ENCODE peak calls at places on chromosomes 12 and 14, in seven cellular contexts. Y is left ventricle myocardium inferior, T is GM10248, O is GM13976, A is choroid plexus epithelial cell, S is endothelial cell, Q is glutamatergic neuron. N is an unnamed sample.

GRCh38 chr14:55404170-55404569 is 7.5 kb downstream of the ATG14 start:
- DNase-seq in S (no peak), Y (no peak), A (no peak), Q (no peak), O (no peak), T (no peak), N (no peak)

GRCh38 chr12:81992461-81992860 is 233.3 kb upstream of the PPFIA2 start:
- DNase-seq in Q (peak), Y (no peak), O (no peak), A (peak), S (peak), T (no peak), N (peak)

GRCh38 chr14:20802341-20803084 is at the start of gene RNASE1:
- DNase-seq in Q (no peak), T (no peak), O (no peak), S (no peak), Y (peak), A (no peak), N (no peak)

GRCh38 chr14:93430319-93430801 is 379 bp upstream of the UNC79 start:
- DNase-seq in Q (peak), T (no peak), Y (no peak), A (peak), S (peak), O (peak), N (no peak)

GRCh38 chr12:120468846-120469449 is 600 bp downstream of the SRSF9 start:
- DNase-seq in Y (peak), T (peak), Q (peak), A (no peak), O (peak), S (peak), N (peak)

GRCh38 chr12:109258201-109258600 is 50.9 kb downstream of the FOXN4 start:
- DNase-seq in T (no peak), Q (no peak), S (no peak), O (no peak), A (no peak), Y (no peak), N (no peak)

GRCh38 chr14:55964081-55964480 is 154.1 kb upstream of the PELI2 start:
- DNase-seq in A (no peak), Q (peak), T (no peak), O (no peak), Y (no peak), S (no peak), N (no peak)

GRCh38 chr12:94954029-94954685 is 49.3 kb downstream of the NDUFA12 start:
- DNase-seq in A (peak), T (no peak), O (no peak), S (no peak), Q (no peak), Y (no peak), N (peak)

GRCh38 chr12:120892265-120892664 is 11.9 kb downstream of the SPPL3 start:
- DNase-seq in S (no peak), O (no peak), A (no peak), Y (no peak), Q (no peak), T (no peak), N (no peak)

GRCh38 chr12:31008961-31009840 is 64.5 kb upstream of the DDX11 start:
- DNase-seq in S (no peak), A (no peak), T (no peak), Q (peak), O (no peak), Y (no peak), N (no peak)

GRCh38 chr12:24280085-24280842 is 330.8 kb upstream of the SOX5 start:
- DNase-seq in Q (no peak), S (no peak), T (no peak), O (no peak), Y (no peak), A (no peak), N (no peak)

GRCh38 chr12:66804555-66804954 is 125.7 kb upstream of the GRIP1 start:
- DNase-seq in A (no peak), O (no peak), Q (peak), T (no peak), Y (no peak), S (no peak), N (no peak)

GRCh38 chr12:84730561-84731162 is 181.9 kb downstream of the SLC6A15 start:
- DNase-seq in Q (no peak), S (no peak), O (no peak), T (no peak), A (no peak), Y (no peak), N (no peak)

GRCh38 chr12:54993181-54993835 is 8.7 kb upstream of the TESPA1 start:
- DNase-seq in A (peak), S (peak), Y (no peak), Q (no peak), T (peak), O (peak), N (peak)

GRCh38 chr12:42094277-42094676 is 50.4 kb downstream of the GXYLT1 start:
- DNase-seq in A (peak), T (no peak), Y (no peak), O (no peak), Q (no peak), S (no peak), N (peak)

GRCh38 chr12:48105321-48105866 is 485 bp downstream of the SENP1 start:
- DNase-seq in Y (no peak), O (no peak), S (no peak), A (peak), Q (no peak), T (peak), N (no peak)

GRCh38 chr12:80045594-80045993 is 53.7 kb upstream of the OTOGL start:
- DNase-seq in A (peak), S (no peak), Y (no peak), O (no peak), T (no peak), Q (no peak), N (peak)

GRCh38 chr12:95787274-95787814 is 3.2 kb downstream of the NTN4 start:
- DNase-seq in A (no peak), T (no peak), S (no peak), O (no peak), Q (no peak), Y (no peak), N (no peak)

GRCh38 chr12:120628919-120629318 is 11.5 kb upstream of the CABP1 start:
- DNase-seq in O (no peak), A (no peak), T (no peak), Y (no peak), Q (peak), S (peak), N (no peak)

GRCh38 chr12:40138526-40138925 is 32.6 kb upstream of the SLC2A13 start:
- DNase-seq in T (no peak), O (no peak), S (no peak), Y (no peak), Q (no peak), A (no peak), N (no peak)

GRCh38 chr14:33435911-33436310 is 497.2 kb downstream of the NPAS3 start:
- DNase-seq in A (peak), T (no peak), Y (no peak), Q (no peak), O (no peak), S (no peak), N (peak)
- TF ChIP-seq CTCF in A (no peak), T (no peak), Y (no peak), Q (no peak), O (no peak), S (no peak), N (no peak)

DNA sequence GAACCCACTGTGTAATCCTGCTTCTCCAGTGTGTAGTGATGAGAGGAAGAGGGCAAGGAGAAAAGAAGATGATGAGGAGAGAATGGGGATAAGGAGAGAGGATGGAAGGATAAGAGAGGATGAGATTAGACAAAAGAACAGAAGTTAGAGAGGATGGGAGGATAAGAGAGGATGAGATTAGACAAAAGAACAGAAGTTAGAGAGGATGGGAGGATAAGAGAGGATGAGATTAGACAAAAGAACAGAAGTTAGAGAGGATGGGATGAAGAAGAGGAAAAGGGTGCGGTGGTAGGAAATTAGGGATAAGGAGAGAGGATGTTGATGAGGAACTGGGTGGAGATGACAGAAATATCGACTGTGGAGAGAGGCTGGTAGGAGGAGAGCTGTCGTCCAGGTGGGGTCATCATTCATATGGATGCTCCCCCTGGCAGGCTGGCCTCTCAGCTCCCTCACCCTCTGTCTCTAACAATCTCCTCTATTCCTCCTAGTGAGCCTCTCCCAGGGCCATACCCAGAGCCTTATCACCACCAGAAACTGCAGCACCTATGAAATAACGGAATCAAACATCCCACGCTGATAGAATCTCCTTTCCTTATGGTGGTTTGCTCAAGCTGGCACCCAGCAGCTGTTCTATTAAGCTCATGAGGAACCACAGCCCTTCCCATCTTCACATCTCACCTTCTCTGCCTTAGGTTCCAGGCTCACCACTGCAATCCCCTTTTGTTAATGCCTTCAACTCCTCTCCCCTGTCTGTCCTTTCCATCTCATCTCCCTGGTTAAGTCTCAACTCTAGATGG is 6.0 kb upstream of the CIROP start:
- DNase-seq in O (no peak), Q (no peak), T (no peak), Y (no peak), S (no peak), A (no peak), N (no peak)
- TF ChIP-seq CTCF in O (no peak), Q (no peak), T (no peak), Y (no peak), S (no peak), A (no peak), N (no peak)

DNA sequence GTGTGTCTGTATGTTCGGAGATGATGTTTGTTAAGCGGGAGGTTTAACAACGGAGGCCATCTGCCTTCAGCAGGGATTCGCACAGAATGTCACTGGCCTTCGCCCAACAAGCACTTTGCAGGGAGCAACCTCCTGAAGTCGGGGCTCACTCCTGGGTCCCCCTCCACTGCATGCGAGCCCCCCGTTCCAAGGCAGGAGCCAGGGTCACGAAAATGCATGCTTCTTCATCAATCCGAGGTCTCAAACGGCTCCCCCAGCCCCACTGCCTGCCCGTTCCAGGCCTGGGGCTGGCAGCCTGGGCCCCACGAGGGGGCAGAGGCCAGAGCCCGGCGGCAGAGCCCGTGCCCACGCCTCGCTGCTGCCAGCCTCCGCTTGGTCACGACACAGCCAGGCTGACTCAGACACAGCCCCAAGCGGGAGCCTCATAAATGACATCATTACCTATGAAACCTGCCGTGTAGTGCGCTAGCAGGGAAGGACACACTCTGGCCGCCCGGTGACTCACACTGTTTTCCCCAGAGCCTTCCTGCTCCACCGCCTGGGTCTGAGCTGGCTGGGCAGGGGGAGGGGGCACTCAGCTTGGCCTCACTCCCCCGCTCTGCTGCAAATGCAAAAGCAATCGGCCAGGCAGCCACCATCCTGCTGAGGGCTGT is 169.5 kb upstream of the RTL1 start:
- DNase-seq in A (peak), Q (peak), O (peak), Y (no peak), T (peak), S (peak), N (peak)
- TF ChIP-seq CTCF in A (no peak), Q (no peak), O (no peak), Y (no peak), T (no peak), S (no peak), N (no peak)

GRCh38 chr12:103841690-103842584 is 903 bp upstream of the NT5DC3 start:
- DNase-seq in A (peak), Y (peak), O (peak), Q (peak), S (peak), T (peak), N (peak)

GRCh38 chr12:103839103-103839502 is 1.9 kb downstream of the NT5DC3 start:
- DNase-seq in T (no peak), Y (no peak), O (no peak), Q (no peak), A (no peak), S (no peak), N (no peak)

GRCh38 chr12:103840399-103840880 is 594 bp downstream of the NT5DC3 start:
- DNase-seq in Q (no peak), T (peak), A (no peak), O (peak), S (peak), Y (peak), N (peak)

GRCh38 chr12:103839893-103840292 is 1.1 kb downstream of the NT5DC3 start:
- DNase-seq in Y (no peak), Q (no peak), S (no peak), A (no peak), O (peak), T (no peak), N (no peak)

DNA sequence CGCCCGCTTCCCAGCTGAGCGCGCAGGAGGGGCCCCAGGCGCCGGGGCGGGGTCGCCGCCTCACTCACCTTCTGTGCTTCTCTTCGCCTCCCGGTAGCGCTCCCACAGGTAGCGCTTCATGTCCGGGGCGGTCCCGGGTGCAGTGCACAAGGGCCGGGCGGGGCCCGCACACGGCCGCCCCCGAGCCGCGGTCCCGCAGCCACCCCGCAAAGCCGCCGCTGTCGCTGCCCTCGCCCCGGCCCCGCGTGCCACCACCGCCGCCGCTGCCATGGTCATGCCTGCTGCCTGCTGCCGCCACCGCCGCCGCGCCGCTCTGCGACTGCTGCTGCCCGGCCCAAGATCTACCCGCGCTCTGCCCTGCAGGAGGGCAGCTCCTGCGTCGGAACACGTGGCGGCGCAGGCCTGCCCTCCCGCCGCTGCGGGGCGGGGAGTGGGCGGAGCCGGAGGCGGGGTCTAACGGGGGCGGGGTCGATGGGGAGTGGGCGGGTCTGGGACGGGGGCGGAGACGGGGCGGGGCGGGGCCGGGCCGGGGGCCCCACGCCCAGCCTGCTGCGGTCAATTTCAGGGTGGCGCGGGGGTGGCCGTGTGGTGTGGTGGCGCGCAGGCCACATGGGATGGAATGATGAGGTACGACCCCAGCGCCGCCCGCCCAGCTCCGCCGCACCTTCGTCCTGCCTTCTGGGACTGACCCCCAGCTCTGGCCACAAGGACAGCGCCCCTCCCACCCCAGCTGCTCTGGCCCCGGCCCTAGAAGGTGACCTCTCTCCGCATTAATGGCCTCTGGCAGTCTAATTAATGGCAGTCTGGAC is at the start of gene NT5DC3:
- DNase-seq in Y (peak), O (peak), S (peak), A (peak), T (peak), Q (peak), N (peak)
- TF ChIP-seq CTCF in Y (no peak), O (no peak), S (no peak), A (no peak), T (no peak), Q (no peak), N (peak)

GRCh38 chr14:106518054-106518943 is 991.9 kb downstream of the TMEM121 start:
- DNase-seq in T (peak), Q (no peak), S (no peak), A (no peak), O (peak), Y (peak), N (peak)
- TF ChIP-seq CTCF in T (peak), Q (no peak), S (no peak), A (no peak), O (peak), Y (no peak), N (peak)

DNA sequence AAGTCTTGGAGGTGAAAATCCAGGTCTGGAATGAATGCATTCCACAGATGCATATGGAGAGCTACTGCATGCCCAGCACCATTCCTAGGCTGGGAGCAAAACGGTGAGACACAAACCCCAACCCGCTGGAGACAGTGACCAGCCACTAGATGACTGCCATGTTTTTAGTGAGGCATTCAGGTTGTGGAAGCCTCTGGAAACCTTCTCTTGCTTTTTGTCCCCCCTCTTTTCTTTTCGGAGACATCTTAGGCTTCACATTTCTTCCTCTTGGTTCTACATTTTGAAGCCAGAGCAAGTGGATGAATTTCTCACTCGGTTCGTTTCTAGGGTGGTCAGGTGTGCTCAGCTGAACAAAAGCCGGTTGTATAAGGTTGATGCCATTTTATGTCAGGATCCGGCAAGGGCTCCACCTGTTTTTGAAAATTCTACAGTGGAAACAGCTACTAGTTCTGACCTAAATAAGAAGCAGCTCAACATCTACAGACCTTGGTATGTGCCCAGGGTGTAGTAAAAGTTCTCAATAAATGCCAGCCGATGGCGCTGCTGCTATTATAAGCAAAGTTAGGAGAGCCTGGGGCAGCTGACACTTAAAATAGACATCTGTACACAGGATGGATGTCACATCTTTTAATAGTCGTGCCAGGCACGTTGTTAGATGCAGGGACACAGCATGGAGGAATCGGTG is 1.8 kb upstream of the ZNF839 start:
- DNase-seq in O (peak), Q (no peak), S (no peak), Y (peak), A (peak), T (no peak), N (peak)
- TF ChIP-seq CTCF in O (peak), Q (no peak), S (no peak), Y (peak), A (peak), T (peak), N (no peak)

DNA sequence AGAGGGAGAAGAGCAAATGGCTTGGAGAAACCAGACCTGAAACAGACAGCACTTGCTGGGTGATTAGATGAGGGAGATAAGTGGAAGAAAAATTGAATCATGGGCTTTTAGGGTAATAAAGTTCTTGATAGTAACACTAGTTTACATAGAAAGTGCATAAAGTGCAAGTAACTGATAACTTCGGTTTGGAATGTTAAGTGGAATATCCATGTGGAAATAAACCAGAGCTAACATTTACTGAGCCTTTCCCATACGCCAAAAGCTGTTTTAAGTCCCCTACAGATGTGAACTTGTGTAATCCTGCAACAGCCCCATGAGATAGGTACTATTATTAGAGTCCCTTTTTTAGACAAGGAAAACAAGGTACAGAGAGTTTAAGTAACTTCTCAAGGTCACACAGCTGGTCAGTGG is 77.1 kb upstream of the NUDT4 start:
- DNase-seq in O (no peak), Q (no peak), T (no peak), A (no peak), Y (no peak), S (no peak), N (no peak)
- TF ChIP-seq CTCF in O (no peak), Q (no peak), T (no peak), A (no peak), Y (no peak), S (no peak), N (no peak)

GRCh38 chr14:99175331-99176155 is 96.5 kb downstream of the BCL11B start:
- DNase-seq in A (no peak), O (no peak), Q (no peak), T (no peak), S (no peak), Y (no peak), N (no peak)

GRCh38 chr14:99174081-99174851 is 97.7 kb downstream of the BCL11B start:
- DNase-seq in Y (no peak), Q (no peak), O (no peak), T (no peak), S (no peak), A (no peak), N (no peak)

GRCh38 chr14:99173086-99173485 is 98.9 kb downstream of the BCL11B start:
- DNase-seq in S (no peak), O (no peak), T (no peak), Y (no peak), Q (no peak), A (no peak), N (no peak)

GRCh38 chr14:99176156-99176945 is 95.6 kb downstream of the BCL11B start:
- DNase-seq in Y (no peak), S (no peak), O (no peak), T (no peak), A (no peak), Q (no peak), N (no peak)

DNA sequence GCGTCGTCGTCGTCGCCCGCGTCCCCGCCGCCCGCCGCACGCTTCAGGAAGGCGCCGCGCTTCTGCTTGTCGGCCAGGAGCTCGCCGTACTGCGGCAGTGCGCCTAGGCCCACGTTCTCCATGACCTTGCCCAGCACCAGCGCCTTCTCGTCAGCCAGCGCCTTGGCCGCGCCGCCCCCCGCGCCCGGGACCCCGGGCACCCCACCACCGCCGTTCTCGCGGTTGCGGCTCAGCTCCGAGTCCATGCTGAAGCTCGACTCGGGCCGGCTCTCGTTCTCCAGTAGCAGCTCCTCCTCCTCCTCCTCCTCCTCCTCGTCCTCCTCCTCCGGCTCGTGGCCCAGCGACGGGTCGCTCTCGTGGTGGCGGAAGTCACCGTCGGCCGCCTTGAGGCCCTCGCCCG is 97.1 kb downstream of the BCL11B start:
- DNase-seq in O (no peak), A (no peak), Y (no peak), Q (no peak), T (no peak), S (no peak), N (no peak)
- TF ChIP-seq CTCF in O (no peak), A (no peak), Y (no peak), Q (no peak), T (no peak), S (no peak), N (no peak)